ENCODE peak calls at places on chromosomes 4 and X, in eight cellular contexts. Q, N, R, D, S, Z, K and Y are unnamed samples.

GRCh38 chr4:154720123-154720522 is 23.7 kb upstream of the LRAT start:
- DNase-seq in D (no peak), R (no peak), S (no peak), K (no peak), Z (no peak), Q (no peak), N (no peak), Y (no peak)

GRCh38 chr4:157023941-157024340 is 52.0 kb upstream of the GLRB start:
- DNase-seq in K (no peak), Q (no peak), Z (no peak), D (no peak), R (no peak), N (no peak), S (no peak), Y (no peak)

GRCh38 chrX:129318375-129318774 is 204.9 kb downstream of the SMARCA1 start:
- DNase-seq in N (no peak), D (no peak), Q (no peak), K (no peak), Z (no peak), S (peak; percentile 32), R (no peak), Y (no peak)

GRCh38 chrX:12979011-12979629 is 4.2 kb downstream of the TMSB4X start:
- DNase-seq in K (no peak), D (no peak), Z (no peak), S (no peak), N (no peak), Q (no peak), R (no peak), Y (no peak)

GRCh38 chr4:38753021-38753806 is 29.6 kb downstream of the TLR10 start:
- DNase-seq in N (no peak), K (peak; percentile 84), D (peak; percentile 75), R (no peak), S (peak; percentile 100), Z (peak; percentile 94), Q (no peak), Y (peak; percentile 70)

GRCh38 chrX:136261316-136261715 is 10.1 kb upstream of the MAP7D3 start:
- DNase-seq in K (no peak), S (no peak), D (no peak), N (no peak), Z (no peak), Q (no peak), R (no peak), Y (no peak)

GRCh38 chr4:38318737-38319455 is 345.1 kb upstream of the KLF3 start:
- DNase-seq in S (peak; percentile 99), Q (no peak), D (peak; percentile 90), R (peak; percentile 62), Z (peak; percentile 97), N (peak; percentile 38), K (peak; percentile 68), Y (peak; percentile 94)

GRCh38 chr4:158929939-158930344 is 161.1 kb downstream of the FNIP2 start:
- DNase-seq in D (no peak), K (no peak), R (peak; percentile 4), N (no peak), S (no peak), Q (no peak), Z (no peak), Y (no peak)

GRCh38 chrX:19579485-19579884 is 64.2 kb upstream of the MAP3K15 start:
- DNase-seq in D (no peak), K (no peak), Z (no peak), R (no peak), N (no peak), S (peak; percentile 65), Q (no peak), Y (no peak)

GRCh38 chr4:158845166-158846041 is 76.6 kb downstream of the FNIP2 start:
- DNase-seq in Q (no peak), Z (no peak), N (no peak), D (no peak), R (no peak), S (no peak), K (peak; percentile 22), Y (no peak)

GRCh38 chr4:105170703-105171102 is 24.0 kb downstream of the TET2 start:
- DNase-seq in Z (no peak), R (no peak), Q (no peak), D (no peak), K (no peak), N (no peak), S (no peak), Y (no peak)

GRCh38 chr4:94849901-94850300 is 92.1 kb downstream of the BMPR1B start:
- DNase-seq in R (no peak), Q (no peak), S (no peak), D (no peak), Z (no peak), N (no peak), K (no peak), Y (no peak)

GRCh38 chrX:12013220-12013619 is 125.1 kb upstream of the FRMPD4 start:
- DNase-seq in N (no peak), K (no peak), R (no peak), Q (no peak), Z (no peak), D (no peak), S (peak; percentile 15), Y (no peak)

GRCh38 chr4:119735136-119735770 is 106.6 kb upstream of the PDE5A start:
- DNase-seq in Z (no peak), N (no peak), K (no peak), S (peak; percentile 69), R (no peak), Q (no peak), D (no peak), Y (no peak)

DNA sequence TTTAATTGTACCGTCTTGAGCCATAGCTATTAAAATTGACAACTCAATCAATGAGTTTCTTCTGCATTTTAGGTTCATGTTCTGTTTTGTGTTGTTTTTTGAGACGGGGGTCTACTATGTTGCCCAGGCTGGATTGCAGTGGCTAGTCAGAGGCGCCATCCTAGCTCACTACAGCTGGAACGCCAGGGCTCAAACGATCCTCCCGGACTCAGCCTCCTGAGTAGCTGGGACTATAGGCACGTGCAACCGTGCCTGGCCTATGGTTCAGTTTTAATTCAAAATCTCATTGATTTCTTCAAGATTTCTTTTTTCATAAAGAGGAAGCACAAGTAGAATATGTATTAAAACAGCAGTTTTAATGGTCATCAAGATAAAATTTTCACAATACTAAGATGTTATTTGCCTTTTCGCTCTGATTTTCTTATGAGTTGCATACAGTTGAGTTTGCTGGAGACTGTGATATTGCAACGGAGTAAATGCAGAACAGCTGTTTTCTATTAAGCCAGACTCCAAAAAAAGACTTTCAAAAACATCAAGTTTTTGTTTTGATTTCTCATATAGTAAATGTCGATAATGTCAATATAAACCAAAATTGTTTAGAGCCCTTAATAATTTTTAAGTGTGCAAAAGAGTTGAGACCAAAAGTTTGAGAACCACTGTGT is 1.1 kb upstream of the STX18 start:
- DNase-seq in D (no peak), S (no peak), K (no peak), R (no peak), N (no peak), Z (no peak), Q (no peak), Y (no peak)
- H3K4me3 ChIP-seq in D (no peak overlapping the region), S (peak overlapping the region; percentile 57), K (peak overlapping the region; percentile 70), R (peak overlapping the region; percentile 94), N (peak overlapping the region; percentile 91), Z (peak overlapping the region; percentile 92), Q (peak overlapping the region; percentile 85), Y (peak overlapping the region; percentile 99)

GRCh38 chr4:71069063-71069462 is 75.6 kb downstream of the DCK start:
- DNase-seq in Q (no peak), D (no peak), S (no peak), N (no peak), K (no peak), R (no peak), Z (no peak), Y (no peak)

GRCh38 chr4:71070015-71070414 is 76.6 kb downstream of the DCK start:
- DNase-seq in Q (no peak), N (no peak), R (no peak), S (no peak), Z (no peak), D (no peak), K (no peak), Y (no peak)

GRCh38 chr4:71065991-71066390 is 72.5 kb downstream of the DCK start:
- DNase-seq in Z (no peak), N (no peak), Q (no peak), D (no peak), R (no peak), S (no peak), K (no peak), Y (no peak)

GRCh38 chr4:71064521-71064920 is 71.1 kb downstream of the DCK start:
- DNase-seq in Z (no peak), Q (no peak), R (no peak), N (no peak), S (no peak), K (no peak), D (no peak), Y (no peak)

DNA sequence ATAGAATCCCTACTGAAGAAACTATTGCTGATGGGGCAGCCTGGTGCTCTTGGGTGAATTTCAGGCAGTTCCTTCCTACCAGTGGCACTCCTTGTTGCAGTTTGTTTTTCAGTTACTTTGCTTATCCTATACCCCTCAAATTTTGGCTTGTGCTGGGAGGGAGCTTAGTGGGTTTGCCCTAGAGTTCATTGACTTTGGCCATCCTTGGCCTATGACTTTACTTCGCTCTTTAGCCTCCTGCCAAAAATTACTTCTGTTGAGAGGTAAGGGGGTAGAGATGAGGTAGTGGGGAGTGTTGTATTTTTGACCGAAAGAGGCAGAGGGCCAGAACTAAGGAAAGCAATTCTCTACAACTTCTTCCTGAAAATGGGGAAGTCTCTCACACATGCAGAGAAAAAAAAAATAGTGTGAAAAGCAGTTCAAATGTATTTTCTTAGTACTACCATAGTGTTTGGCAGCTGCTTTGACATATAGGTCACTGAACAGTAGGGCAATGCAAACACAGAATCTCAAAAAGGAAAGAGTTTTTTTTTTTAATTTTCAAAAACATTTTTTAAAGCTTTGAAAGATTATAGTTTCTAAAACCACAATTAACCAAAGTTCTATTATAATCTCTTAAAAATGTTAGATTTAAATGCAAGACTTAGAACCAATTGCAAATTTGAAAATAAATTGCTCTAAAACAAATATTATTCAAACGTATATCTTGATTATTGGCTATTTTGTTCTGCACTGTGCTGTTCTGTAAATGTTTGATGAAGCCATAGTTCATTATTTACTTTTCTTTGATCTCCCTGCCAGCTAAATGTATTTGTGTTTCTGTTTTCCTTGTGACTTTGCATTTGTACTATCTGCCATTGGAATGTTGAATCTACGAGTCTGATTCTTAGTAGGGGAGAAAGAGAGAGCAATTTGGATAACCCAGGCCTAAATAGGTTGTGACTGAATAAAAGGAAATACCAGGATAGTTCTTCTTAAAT is 73.6 kb downstream of the DCK start:
- DNase-seq in N (no peak), K (no peak), Z (no peak), D (no peak), S (no peak), Q (no peak), R (no peak), Y (no peak)
- H3K27ac ChIP-seq in N (no peak overlapping the region), K (no peak overlapping the region), Z (no peak overlapping the region), D (no peak overlapping the region), S (no peak overlapping the region), Q (no peak overlapping the region), R (no peak overlapping the region), Y (no peak overlapping the region)

GRCh38 chrX:105313596-105313995 is 93.1 kb upstream of the TEX13A start:
- DNase-seq in K (no peak), Q (no peak), R (no peak), S (no peak), Z (no peak), D (no peak), N (no peak), Y (no peak)
- H3K4me3 ChIP-seq in K (no peak overlapping the region), Q (no peak overlapping the region), R (no peak overlapping the region), S (no peak overlapping the region), Z (no peak overlapping the region), D (no peak overlapping the region), N (no peak overlapping the region), Y (no peak overlapping the region)

GRCh38 chr4:80680934-80681333 is 345.4 kb downstream of the CFAP299 start:
- DNase-seq in Q (no peak), K (no peak), S (no peak), R (no peak), D (no peak), N (no peak), Z (no peak), Y (no peak)

GRCh38 chr4:80678413-80678812 is 342.9 kb downstream of the CFAP299 start:
- DNase-seq in K (no peak), N (no peak), Q (no peak), S (no peak), D (no peak), R (no peak), Z (no peak), Y (no peak)
- H3K27ac ChIP-seq in K (no peak overlapping the region), N (no peak overlapping the region), Q (no peak overlapping the region), S (no peak overlapping the region), D (no peak overlapping the region), R (no peak overlapping the region), Z (no peak overlapping the region), Y (no peak overlapping the region)